ENCODE peak calls at places on chromosomes 3 and 15, in six cellular contexts. One of them, this sample, is unnamed.
A peak's percentile ranks its signal among the peaks of the same experiment; 100 is the strongest.

GRCh38 chr3:119560160-119560559 is 746 bp upstream of the CD80 start:
- DNase-seq in esophagus squamous epithelium: no peak
- DNase-seq in activated naive CD4-positive, alpha-beta T cell treated with Interleukin-2 at 50 U/mL for 16 hours: no peak
- DNase-seq in EL: no peak
- DNase-seq in GM20000: no peak
- DNase-seq in omental fat pad: no peak
- DNase-seq in this sample: no peak

GRCh38 chr3:184381261-184382224 is 1.7 kb downstream of the CHRD start:
- DNase-seq in GM20000: peak; percentile 42
- DNase-seq in EL: no peak
- DNase-seq in activated naive CD4-positive, alpha-beta T cell treated with Interleukin-2 at 50 U/mL for 16 hours: no peak
- DNase-seq in esophagus squamous epithelium: no peak
- DNase-seq in omental fat pad: no peak
- DNase-seq in this sample: peak; percentile 51

GRCh38 chr15:40002295-40002694 is 36.7 kb downstream of the SRP14 start:
- DNase-seq in omental fat pad: no peak
- DNase-seq in activated naive CD4-positive, alpha-beta T cell treated with Interleukin-2 at 50 U/mL for 16 hours: no peak
- DNase-seq in GM20000: no peak
- DNase-seq in EL: peak; percentile 42
- DNase-seq in esophagus squamous epithelium: no peak
- DNase-seq in this sample: no peak

GRCh38 chr3:166902374-166902773 is 477.7 kb downstream of the ZBBX start:
- DNase-seq in EL: no peak
- DNase-seq in esophagus squamous epithelium: no peak
- DNase-seq in omental fat pad: no peak
- DNase-seq in GM20000: no peak
- DNase-seq in activated naive CD4-positive, alpha-beta T cell treated with Interleukin-2 at 50 U/mL for 16 hours: no peak
- DNase-seq in this sample: no peak

GRCh38 chr3:156483426-156483825 is 71.5 kb downstream of the SSR3 start:
- DNase-seq in activated naive CD4-positive, alpha-beta T cell treated with Interleukin-2 at 50 U/mL for 16 hours: peak; percentile 10
- DNase-seq in esophagus squamous epithelium: no peak
- DNase-seq in GM20000: peak; percentile 51
- DNase-seq in EL: peak; percentile 83
- DNase-seq in omental fat pad: no peak
- DNase-seq in this sample: no peak

GRCh38 chr3:32460031-32460749 is 42.5 kb downstream of the CMTM6 start:
- DNase-seq in activated naive CD4-positive, alpha-beta T cell treated with Interleukin-2 at 50 U/mL for 16 hours: peak; percentile 68
- DNase-seq in GM20000: peak; percentile 80
- DNase-seq in esophagus squamous epithelium: no peak
- DNase-seq in EL: no peak
- DNase-seq in omental fat pad: no peak
- DNase-seq in this sample: peak; percentile 71

GRCh38 chr3:196287066-196287404 is 491 bp downstream of the PCYT1A start:
- DNase-seq in esophagus squamous epithelium: no peak
- DNase-seq in GM20000: no peak
- DNase-seq in omental fat pad: no peak
- DNase-seq in EL: peak; percentile 40
- DNase-seq in activated naive CD4-positive, alpha-beta T cell treated with Interleukin-2 at 50 U/mL for 16 hours: peak; percentile 36
- DNase-seq in this sample: no peak

GRCh38 chr15:72155021-72155621 is 36.9 kb downstream of the SENP8 start:
- DNase-seq in esophagus squamous epithelium: no peak
- DNase-seq in EL: peak; percentile 42
- DNase-seq in GM20000: no peak
- DNase-seq in omental fat pad: peak; percentile 36
- DNase-seq in activated naive CD4-positive, alpha-beta T cell treated with Interleukin-2 at 50 U/mL for 16 hours: no peak
- DNase-seq in this sample: no peak

GRCh38 chr15:31511707-31512310 is 185.2 kb downstream of the KLF13 start:
- DNase-seq in GM20000: peak; percentile 43
- DNase-seq in esophagus squamous epithelium: no peak
- DNase-seq in omental fat pad: no peak
- DNase-seq in EL: no peak
- DNase-seq in activated naive CD4-positive, alpha-beta T cell treated with Interleukin-2 at 50 U/mL for 16 hours: peak; percentile 64
- DNase-seq in this sample: peak; percentile 42

GRCh38 chr3:72008226-72008996 is 223.5 kb upstream of the PROK2 start:
- DNase-seq in omental fat pad: no peak
- DNase-seq in esophagus squamous epithelium: no peak
- DNase-seq in EL: peak; percentile 50
- DNase-seq in activated naive CD4-positive, alpha-beta T cell treated with Interleukin-2 at 50 U/mL for 16 hours: no peak
- DNase-seq in GM20000: no peak
- DNase-seq in this sample: no peak

This sample was measured in activated T-cell treated with anti-CD3 and anti-CD28 coated beads, Interleukin-2, amount 50 U/mL, for 24 hours.